ENCODE peak calls at places on chromosome 6, in four cellular contexts. A, Z, T and J are unnamed samples.

GRCh38 chr6:137776786-137777185 is 90.3 kb upstream of the TNFAIP3 start:
- DNase-seq in A (no peak), Z (no peak), T (no peak), J (no peak)

GRCh38 chr6:100913400-100914276 is 32.5 kb upstream of the ASCC3 start:
- DNase-seq in A (no peak), Z (no peak), T (no peak), J (no peak)

GRCh38 chr6:141510803-141511202 is 621.9 kb upstream of the GJE1 start:
- DNase-seq in A (no peak), Z (no peak), T (no peak), J (no peak)

GRCh38 chr6:118768904-118769325 is 117.5 kb upstream of the CEP85L start:
- DNase-seq in A (no peak), Z (no peak), T (no peak), J (no peak)

GRCh38 chr6:39924283-39924682 is 10.0 kb downstream of the MOCS1 start:
- DNase-seq in A (no peak), Z (no peak), T (no peak), J (no peak)

GRCh38 chr6:117440558-117441525 is 15.1 kb upstream of the ROS1 start:
- DNase-seq in A (no peak), Z (no peak), T (no peak), J (no peak)

GRCh38 chr6:46400898-46401297 is 90.4 kb downstream of the RCAN2 start:
- DNase-seq in A (no peak), Z (no peak), T (no peak), J (no peak)

GRCh38 chr6:36934868-36935267 is 19.7 kb upstream of the PI16 start:
- DNase-seq in A (no peak), Z (no peak), T (no peak), J (no peak)

GRCh38 chr6:131945971-131946370 is 5.2 kb downstream of the CCN2 start:
- DNase-seq in A (no peak), Z (no peak), T (no peak), J (no peak)

GRCh38 chr6:44201638-44202303 is 15.0 kb upstream of the MYMX start:
- DNase-seq in A (no peak), Z (no peak), T (no peak), J (no peak)

GRCh38 chr6:156977527-156978291 is 200.5 kb downstream of the ARID1B start:
- DNase-seq in A (peak), Z (no peak), T (no peak), J (no peak)

GRCh38 chr6:56517155-56517745 is 125.4 kb downstream of the DST start:
- DNase-seq in A (no peak), Z (no peak), T (no peak), J (no peak)

GRCh38 chr6:100620085-100620484 is 155.4 kb upstream of the SIM1 start:
- DNase-seq in A (no peak), Z (no peak), T (no peak), J (no peak)

GRCh38 chr6:33632603-33633039 is 11.5 kb downstream of the ITPR3 start:
- DNase-seq in A (peak), Z (peak), T (peak), J (peak)

GRCh38 chr6:53532061-53532797 is 12.7 kb downstream of the GCLC start:
- DNase-seq in A (no peak), Z (no peak), T (no peak), J (no peak)

GRCh38 chr6:13902922-13903321 is 21.8 kb upstream of the RNF182 start:
- DNase-seq in A (no peak), Z (no peak), T (no peak), J (no peak)

GRCh38 chr6:111105578-111105977 is 18.3 kb downstream of the SLC16A10 start:
- DNase-seq in A (peak), Z (no peak), T (peak), J (peak)

GRCh38 chr6:72758901-72759300 is 137.0 kb downstream of the KCNQ5 start:
- DNase-seq in A (no peak), Z (no peak), T (no peak), J (no peak)

GRCh38 chr6:23016701-23017100 is 447.3 kb downstream of the HDGFL1 start:
- DNase-seq in A (no peak), Z (no peak), T (no peak), J (no peak)

GRCh38 chr6:85114583-85114939 is 335.3 kb upstream of the NT5E start:
- DNase-seq in A (no peak), Z (no peak), T (no peak), J (no peak)

GRCh38 chr6:121956782-121957181 is 442.7 kb upstream of the HSF2 start:
- DNase-seq in A (no peak), Z (no peak), T (no peak), J (no peak)

GRCh38 chr6:23174781-23175361 is 605.5 kb downstream of the HDGFL1 start:
- DNase-seq in A (no peak), Z (no peak), T (no peak), J (no peak)

GRCh38 chr6:100317031-100317430 is 147.7 kb downstream of the SIM1 start:
- DNase-seq in A (no peak), Z (no peak), T (no peak), J (no peak)

GRCh38 chr6:106609699-106610098 is 19.6 kb downstream of the RTN4IP1 start:
- DNase-seq in A (no peak), Z (no peak), T (peak), J (peak)

GRCh38 chr6:62746968-62747367 is 460.9 kb upstream of the KHDRBS2 start:
- DNase-seq in A (no peak), Z (no peak), T (no peak), J (no peak)

GRCh38 chr6:131924881-131925474 is 26.2 kb downstream of the CCN2 start:
- DNase-seq in A (no peak), Z (no peak), T (no peak), J (peak)

GRCh38 chr6:56370591-56371198 is 123.3 kb upstream of the COL21A1 start:
- DNase-seq in A (peak), Z (no peak), T (no peak), J (no peak)

GRCh38 chr6:72466971-72467566 is 154.8 kb upstream of the KCNQ5 start:
- DNase-seq in A (no peak), Z (no peak), T (no peak), J (no peak)

GRCh38 chr6:95128439-95128838 is 448.9 kb upstream of the MANEA start:
- DNase-seq in A (no peak), Z (no peak), T (no peak), J (no peak)

GRCh38 chr6:47698342-47698787 is at the start of gene ADGRF4:
- DNase-seq in A (no peak), Z (no peak), T (peak), J (no peak)

GRCh38 chr6:41358503-41358902 is 23.1 kb downstream of the NCR2 start:
- DNase-seq in A (no peak), Z (no peak), T (no peak), J (no peak)

GRCh38 chr6:111687652-111688051 is 82.0 kb upstream of the TRAF3IP2 start:
- DNase-seq in A (no peak), Z (no peak), T (no peak), J (no peak)

GRCh38 chr6:150279533-150279932 is 89.3 kb upstream of the IYD start:
- DNase-seq in A (no peak), Z (no peak), T (no peak), J (no peak)

GRCh38 chr6:45433533-45434400 is 56.0 kb upstream of the SUPT3H start:
- DNase-seq in A (no peak), Z (no peak), T (no peak), J (no peak)

GRCh38 chr6:126696921-126697693 is 357.2 kb downstream of the CENPW start:
- DNase-seq in A (no peak), Z (no peak), T (no peak), J (peak)

GRCh38 chr6:107124934-107125348 is 9.6 kb upstream of the BEND3 start:
- DNase-seq in A (no peak), Z (no peak), T (no peak), J (no peak)

GRCh38 chr6:96704713-96705112 is 132.6 kb downstream of the GPR63 start:
- DNase-seq in A (no peak), Z (no peak), T (no peak), J (no peak)